ENCODE peak calls at places on chromosomes 2 and 18, in eight cellular contexts. One of them, this sample, is unnamed.

GRCh38 chr18:61471832-61472406 is 138.7 kb downstream of the CDH20 start:
- DNase-seq in heart right ventricle: no peak
- DNase-seq in vagina: no peak
- DNase-seq in OCI-LY7: no peak
- DNase-seq in HepG2: no peak
- DNase-seq in gastrocnemius medialis: no peak
- DNase-seq in pancreas: no peak
- DNase-seq in upper lobe of right lung: no peak
- DNase-seq in this sample: no peak

GRCh38 chr2:65554765-65555561 is 122.6 kb upstream of the SPRED2 start:
- DNase-seq in heart right ventricle: no peak
- DNase-seq in vagina: no peak
- DNase-seq in OCI-LY7: peak; percentile 78
- DNase-seq in HepG2: no peak
- DNase-seq in gastrocnemius medialis: no peak
- DNase-seq in pancreas: no peak
- DNase-seq in upper lobe of right lung: no peak
- DNase-seq in this sample: no peak

GRCh38 chr2:42132066-42132965 is 36.8 kb upstream of the EML4 start:
- DNase-seq in heart right ventricle: no peak
- DNase-seq in vagina: no peak
- DNase-seq in OCI-LY7: no peak
- DNase-seq in HepG2: no peak
- DNase-seq in gastrocnemius medialis: no peak
- DNase-seq in pancreas: no peak
- DNase-seq in upper lobe of right lung: no peak
- DNase-seq in this sample: peak; percentile 43

GRCh38 chr2:33322099-33322498 is 154.3 kb upstream of the RASGRP3 start:
- DNase-seq in heart right ventricle: peak; percentile 40
- DNase-seq in vagina: no peak
- DNase-seq in OCI-LY7: no peak
- DNase-seq in HepG2: no peak
- DNase-seq in gastrocnemius medialis: peak; percentile 20
- DNase-seq in pancreas: no peak
- DNase-seq in upper lobe of right lung: no peak
- DNase-seq in this sample: no peak

GRCh38 chr2:176291768-176292393 is 22.6 kb downstream of the MTX2 start:
- DNase-seq in heart right ventricle: no peak
- DNase-seq in vagina: no peak
- DNase-seq in OCI-LY7: no peak
- DNase-seq in HepG2: peak; percentile 25
- DNase-seq in gastrocnemius medialis: no peak
- DNase-seq in pancreas: no peak
- DNase-seq in upper lobe of right lung: no peak
- DNase-seq in this sample: no peak

GRCh38 chr2:135744761-135745314 is 3.2 kb downstream of the UBXN4 start:
- DNase-seq in heart right ventricle: no peak
- DNase-seq in vagina: no peak
- DNase-seq in OCI-LY7: peak; percentile 65
- DNase-seq in HepG2: peak; percentile 70
- DNase-seq in gastrocnemius medialis: no peak
- DNase-seq in pancreas: no peak
- DNase-seq in upper lobe of right lung: no peak
- DNase-seq in this sample: peak; percentile 73

GRCh38 chr2:2935445-2936149 is 442.0 kb downstream of the EIPR1 start:
- DNase-seq in heart right ventricle: no peak
- DNase-seq in vagina: peak; percentile 85
- DNase-seq in OCI-LY7: no peak
- DNase-seq in HepG2: no peak
- DNase-seq in gastrocnemius medialis: no peak
- DNase-seq in pancreas: no peak
- DNase-seq in upper lobe of right lung: no peak
- DNase-seq in this sample: no peak

GRCh38 chr2:160612266-160612864 is 118.8 kb upstream of the RBMS1 start:
- DNase-seq in heart right ventricle: no peak
- DNase-seq in vagina: no peak
- DNase-seq in OCI-LY7: no peak
- DNase-seq in HepG2: no peak
- DNase-seq in gastrocnemius medialis: no peak
- DNase-seq in pancreas: no peak
- DNase-seq in upper lobe of right lung: no peak
- DNase-seq in this sample: no peak

GRCh38 chr18:70220628-70221027 is 15.1 kb upstream of the RTTN start:
- DNase-seq in heart right ventricle: no peak
- DNase-seq in vagina: no peak
- DNase-seq in OCI-LY7: no peak
- DNase-seq in HepG2: no peak
- DNase-seq in gastrocnemius medialis: no peak
- DNase-seq in pancreas: no peak
- DNase-seq in upper lobe of right lung: no peak
- DNase-seq in this sample: no peak

DNA sequence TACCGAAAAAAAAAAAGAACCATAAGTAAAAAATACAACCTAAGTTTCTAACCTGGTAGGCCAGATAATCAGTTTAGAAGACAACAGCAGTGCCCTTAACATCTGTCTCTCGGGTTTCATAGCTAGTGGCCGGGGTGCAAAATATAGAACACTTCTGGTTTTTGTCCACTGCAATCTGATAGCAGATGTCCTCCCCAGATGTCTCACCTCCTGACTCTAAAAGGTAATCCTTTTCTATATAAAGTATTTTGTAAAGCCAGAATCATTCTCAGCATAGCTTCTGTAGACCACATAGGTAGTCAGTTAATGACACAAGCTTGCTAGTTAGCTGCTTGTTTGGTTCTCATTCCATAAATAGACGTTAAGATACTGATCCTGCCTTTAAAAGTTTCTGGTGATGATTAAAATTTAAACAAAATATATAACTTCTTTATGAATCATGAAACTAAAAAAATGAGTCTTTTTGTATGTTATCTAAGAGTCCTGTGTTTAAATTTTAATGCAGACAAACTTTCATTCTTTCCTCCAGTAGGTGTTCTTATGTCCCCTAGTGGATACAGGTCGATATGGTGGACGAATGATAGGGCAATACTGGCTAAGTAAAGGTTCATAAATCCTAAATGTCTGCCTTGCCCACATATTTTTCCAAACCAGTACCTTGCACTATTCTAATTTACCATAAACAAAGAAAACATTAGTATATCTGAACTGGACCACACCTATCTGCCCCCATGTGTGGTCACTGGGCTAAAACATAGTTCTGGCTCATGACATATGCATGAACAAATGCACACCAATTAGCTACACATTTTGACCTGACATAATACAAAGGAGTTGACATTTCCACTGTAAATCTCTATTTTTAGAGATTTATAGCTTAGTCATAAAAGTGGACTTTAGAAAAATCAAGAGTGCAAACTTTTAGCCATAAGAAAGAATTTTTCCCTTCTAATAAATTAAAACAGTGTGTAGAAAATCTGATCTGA is 171.0 kb downstream of the SRBD1 start:
- DNase-seq in heart right ventricle: no peak
- DNase-seq in vagina: no peak
- DNase-seq in OCI-LY7: peak; percentile 93
- DNase-seq in HepG2: peak; percentile 17
- DNase-seq in gastrocnemius medialis: no peak
- DNase-seq in pancreas: no peak
- DNase-seq in upper lobe of right lung: no peak
- DNase-seq in this sample: no peak
- TF ChIP-seq CTCF in heart right ventricle: no peak
- TF ChIP-seq CTCF in vagina: no peak
- TF ChIP-seq CTCF in OCI-LY7: peak; percentile 81
- TF ChIP-seq CTCF in HepG2: peak; percentile 36
- TF ChIP-seq CTCF in gastrocnemius medialis: no peak
- TF ChIP-seq CTCF in pancreas: no peak
- TF ChIP-seq CTCF in upper lobe of right lung: no peak
- TF ChIP-seq CTCF in this sample: peak; percentile 57

GRCh38 chr2:232833830-232834229 is 36.2 kb upstream of the SNORC start:
- DNase-seq in heart right ventricle: no peak
- DNase-seq in vagina: no peak
- DNase-seq in OCI-LY7: no peak
- DNase-seq in HepG2: no peak
- DNase-seq in gastrocnemius medialis: no peak
- DNase-seq in pancreas: no peak
- DNase-seq in upper lobe of right lung: no peak
- DNase-seq in this sample: no peak

GRCh38 chr2:232839680-232840079 is 30.4 kb upstream of the SNORC start:
- DNase-seq in heart right ventricle: peak; percentile 58
- DNase-seq in vagina: no peak
- DNase-seq in OCI-LY7: no peak
- DNase-seq in HepG2: no peak
- DNase-seq in gastrocnemius medialis: no peak
- DNase-seq in pancreas: no peak
- DNase-seq in upper lobe of right lung: no peak
- DNase-seq in this sample: no peak

GRCh38 chr2:232838406-232838874 is 31.6 kb upstream of the SNORC start:
- DNase-seq in heart right ventricle: no peak
- DNase-seq in vagina: no peak
- DNase-seq in OCI-LY7: peak; percentile 90
- DNase-seq in HepG2: peak; percentile 33
- DNase-seq in gastrocnemius medialis: no peak
- DNase-seq in pancreas: no peak
- DNase-seq in upper lobe of right lung: no peak
- DNase-seq in this sample: no peak

GRCh38 chr2:232831496-232831895 is 38.6 kb upstream of the SNORC start:
- DNase-seq in heart right ventricle: no peak
- DNase-seq in vagina: no peak
- DNase-seq in OCI-LY7: no peak
- DNase-seq in HepG2: no peak
- DNase-seq in gastrocnemius medialis: no peak
- DNase-seq in pancreas: no peak
- DNase-seq in upper lobe of right lung: no peak
- DNase-seq in this sample: no peak

DNA sequence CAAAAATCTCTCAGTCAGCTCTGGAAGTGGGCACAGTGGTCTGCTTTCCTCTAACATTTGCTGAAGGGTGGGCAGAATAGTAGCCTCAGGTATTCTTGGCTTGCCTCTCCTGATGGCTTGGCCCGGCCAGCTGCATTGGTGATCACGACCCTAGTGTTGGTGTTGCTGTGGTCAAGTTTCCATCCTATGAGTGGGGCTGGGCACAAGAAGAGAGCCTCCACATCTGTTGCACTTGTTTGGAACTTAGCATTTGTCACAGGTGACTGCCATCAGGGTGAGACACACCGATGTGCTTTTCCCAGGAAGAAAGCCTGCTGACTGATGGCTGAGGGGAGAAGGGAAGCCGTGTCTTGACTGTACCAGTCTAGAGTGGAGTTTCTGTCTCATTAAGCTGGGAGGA is 33.1 kb upstream of the SNORC start:
- DNase-seq in heart right ventricle: no peak
- DNase-seq in vagina: no peak
- DNase-seq in OCI-LY7: no peak
- DNase-seq in HepG2: no peak
- DNase-seq in gastrocnemius medialis: no peak
- DNase-seq in pancreas: no peak
- DNase-seq in upper lobe of right lung: no peak
- DNase-seq in this sample: no peak
- H3K36me3 ChIP-seq in heart right ventricle: peaks cover 82% of the 10 kb centered on the region
- H3K36me3 ChIP-seq in vagina: peaks cover 67% of the 10 kb centered on the region
- H3K36me3 ChIP-seq in OCI-LY7: peaks cover 75% of the 10 kb centered on the region
- H3K36me3 ChIP-seq in HepG2: peaks cover 87% of the 10 kb centered on the region
- H3K36me3 ChIP-seq in gastrocnemius medialis: no peaks in the 10 kb centered on the region
- H3K36me3 ChIP-seq in pancreas: peaks cover 43% of the 10 kb centered on the region
- H3K36me3 ChIP-seq in upper lobe of right lung: peaks cover 80% of the 10 kb centered on the region
- H3K36me3 ChIP-seq in this sample: peaks cover 62% of the 10 kb centered on the region

GRCh38 chr2:207935121-207935990 is 90.0 kb downstream of the PLEKHM3 start:
- DNase-seq in heart right ventricle: no peak
- DNase-seq in vagina: no peak
- DNase-seq in OCI-LY7: no peak
- DNase-seq in HepG2: peak; percentile 43
- DNase-seq in gastrocnemius medialis: no peak
- DNase-seq in pancreas: no peak
- DNase-seq in upper lobe of right lung: no peak
- DNase-seq in this sample: no peak

GRCh38 chr2:207933396-207934045 is 91.8 kb downstream of the PLEKHM3 start:
- DNase-seq in heart right ventricle: no peak
- DNase-seq in vagina: no peak
- DNase-seq in OCI-LY7: no peak
- DNase-seq in HepG2: no peak
- DNase-seq in gastrocnemius medialis: no peak
- DNase-seq in pancreas: no peak
- DNase-seq in upper lobe of right lung: no peak
- DNase-seq in this sample: no peak

GRCh38 chr2:207936380-207936779 is 88.9 kb downstream of the PLEKHM3 start:
- DNase-seq in heart right ventricle: no peak
- DNase-seq in vagina: no peak
- DNase-seq in OCI-LY7: no peak
- DNase-seq in HepG2: peak; percentile 33
- DNase-seq in gastrocnemius medialis: no peak
- DNase-seq in pancreas: no peak
- DNase-seq in upper lobe of right lung: no peak
- DNase-seq in this sample: no peak

GRCh38 chr2:207935991-207936370 is 89.3 kb downstream of the PLEKHM3 start:
- DNase-seq in heart right ventricle: no peak
- DNase-seq in vagina: no peak
- DNase-seq in OCI-LY7: no peak
- DNase-seq in HepG2: peak; percentile 95
- DNase-seq in gastrocnemius medialis: no peak
- DNase-seq in pancreas: no peak
- DNase-seq in upper lobe of right lung: no peak
- DNase-seq in this sample: no peak

GRCh38 chr2:207934720-207935119 is 90.6 kb downstream of the PLEKHM3 start:
- DNase-seq in heart right ventricle: no peak
- DNase-seq in vagina: no peak
- DNase-seq in OCI-LY7: no peak
- DNase-seq in HepG2: peak; percentile 68
- DNase-seq in gastrocnemius medialis: no peak
- DNase-seq in pancreas: no peak
- DNase-seq in upper lobe of right lung: no peak
- DNase-seq in this sample: no peak
- H3K27ac ChIP-seq in heart right ventricle: peak overlapping the region; percentile 35
- H3K27ac ChIP-seq in vagina: no peak overlapping the region
- H3K27ac ChIP-seq in OCI-LY7: no peak overlapping the region
- H3K27ac ChIP-seq in HepG2: peak overlapping the region; percentile 86
- H3K27ac ChIP-seq in gastrocnemius medialis: no peak overlapping the region
- H3K27ac ChIP-seq in pancreas: no peak overlapping the region
- H3K27ac ChIP-seq in upper lobe of right lung: peak overlapping the region; percentile 66
- H3K27ac ChIP-seq in this sample: no peak overlapping the region

GRCh38 chr2:228675715-228676114 is 494.2 kb upstream of the SPHKAP start:
- DNase-seq in heart right ventricle: no peak
- DNase-seq in vagina: no peak
- DNase-seq in OCI-LY7: no peak
- DNase-seq in HepG2: no peak
- DNase-seq in gastrocnemius medialis: no peak
- DNase-seq in pancreas: no peak
- DNase-seq in upper lobe of right lung: no peak
- DNase-seq in this sample: no peak
- TF ChIP-seq CTCF in heart right ventricle: no peak
- TF ChIP-seq CTCF in vagina: no peak
- TF ChIP-seq CTCF in OCI-LY7: no peak
- TF ChIP-seq CTCF in HepG2: no peak
- TF ChIP-seq CTCF in gastrocnemius medialis: no peak
- TF ChIP-seq CTCF in pancreas: no peak
- TF ChIP-seq CTCF in upper lobe of right lung: no peak
- TF ChIP-seq CTCF in this sample: no peak

DNA sequence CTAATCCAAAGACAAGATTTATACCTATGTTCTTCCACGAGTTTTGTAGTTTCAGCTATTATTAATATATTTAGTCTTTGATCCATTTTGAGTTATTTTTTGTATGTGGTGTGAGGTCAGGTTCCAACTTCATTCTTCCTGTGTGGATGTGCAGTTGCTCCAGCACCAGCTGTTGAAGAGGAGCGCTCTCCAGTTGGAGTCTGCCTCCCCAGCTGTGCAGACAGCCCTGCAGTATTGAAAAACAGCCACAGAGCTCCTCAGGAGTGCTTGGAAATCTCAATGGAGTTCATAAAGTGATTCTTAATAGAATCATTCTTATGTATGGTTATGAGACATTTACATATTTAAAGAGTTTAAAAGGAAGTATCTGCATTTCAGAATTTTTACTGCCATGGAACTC is 17.3 kb downstream of the DGKD start:
- DNase-seq in heart right ventricle: no peak
- DNase-seq in vagina: no peak
- DNase-seq in OCI-LY7: no peak
- DNase-seq in HepG2: no peak
- DNase-seq in gastrocnemius medialis: no peak
- DNase-seq in pancreas: no peak
- DNase-seq in upper lobe of right lung: no peak
- DNase-seq in this sample: no peak
- H3K36me3 ChIP-seq in heart right ventricle: peaks cover 9% of the 10 kb centered on the region
- H3K36me3 ChIP-seq in vagina: no peaks in the 10 kb centered on the region
- H3K36me3 ChIP-seq in OCI-LY7: peaks cover 58% of the 10 kb centered on the region
- H3K36me3 ChIP-seq in HepG2: no peaks in the 10 kb centered on the region
- H3K36me3 ChIP-seq in gastrocnemius medialis: no peaks in the 10 kb centered on the region
- H3K36me3 ChIP-seq in pancreas: no peaks in the 10 kb centered on the region
- H3K36me3 ChIP-seq in upper lobe of right lung: no peaks in the 10 kb centered on the region
- H3K36me3 ChIP-seq in this sample: no peaks in the 10 kb centered on the region

This sample was measured in endodermal cell.